ENCODE peak calls at places on chromosome 22, in five cellular contexts. M, Q, P, Y and U are unnamed samples.

GRCh38 chr22:29581799-29582198 is 886 bp upstream of the NIPSNAP1 start:
- DNase-seq in M (peak), Q (no peak), P (no peak), Y (no peak), U (no peak)

GRCh38 chr22:37844904-37845334 is 785 bp upstream of the ANKRD54 start:
- DNase-seq in M (peak), Q (no peak), P (no peak), Y (no peak), U (no peak)

GRCh38 chr22:43449205-43449830 is 37.5 kb downstream of the MPPED1 start:
- DNase-seq in M (no peak), Q (no peak), P (no peak), Y (no peak), U (no peak)

GRCh38 chr22:38781033-38781432 is 12.9 kb downstream of the DNAL4 start:
- DNase-seq in M (no peak), Q (no peak), P (peak), Y (peak), U (no peak)

GRCh38 chr22:19849800-19850481 is 4.7 kb downstream of the GNB1L start:
- DNase-seq in M (peak), Q (no peak), P (no peak), Y (no peak), U (no peak)

GRCh38 chr22:26894362-26894761 is 237.0 kb downstream of the MIAT start:
- DNase-seq in M (no peak), Q (no peak), P (no peak), Y (no peak), U (no peak)

GRCh38 chr22:32589007-32589406 is 114.4 kb downstream of the FBXO7 start:
- DNase-seq in M (no peak), Q (no peak), P (peak), Y (no peak), U (no peak)

GRCh38 chr22:30922151-30922611 is 46.4 kb downstream of the MORC2 start:
- DNase-seq in M (peak), Q (peak), P (peak), Y (peak), U (peak)

GRCh38 chr22:50444663-50445062 is 30.2 kb downstream of the SBF1 start:
- DNase-seq in M (peak), Q (no peak), P (peak), Y (no peak), U (no peak)

GRCh38 chr22:32713737-32714457 is 87.6 kb upstream of the TIMP3 start:
- DNase-seq in M (no peak), Q (no peak), P (no peak), Y (no peak), U (no peak)

GRCh38 chr22:32306561-32306960 is 51.1 kb upstream of the RFPL3 start:
- DNase-seq in M (no peak), Q (no peak), P (no peak), Y (no peak), U (no peak)

GRCh38 chr22:35564975-35565867 is 24.6 kb downstream of the RASD2 start:
- DNase-seq in M (no peak), Q (no peak), P (no peak), Y (no peak), U (no peak)

GRCh38 chr22:33598821-33599220 is 321.5 kb downstream of the LARGE1 start:
- DNase-seq in M (no peak), Q (no peak), P (no peak), Y (no peak), U (no peak)

GRCh38 chr22:38706101-38706884 is 549 bp downstream of the GTPBP1 start:
- DNase-seq in M (peak), Q (peak), P (peak), Y (peak), U (peak)

GRCh38 chr22:26812731-26813130 is 155.3 kb downstream of the MIAT start:
- DNase-seq in M (no peak), Q (no peak), P (no peak), Y (no peak), U (no peak)

GRCh38 chr22:31876156-31877035 is 67.9 kb upstream of the YWHAH start:
- DNase-seq in M (no peak), Q (no peak), P (no peak), Y (no peak), U (no peak)

GRCh38 chr22:41446639-41447434 is at the start of gene TOB2:
- DNase-seq in M (peak), Q (peak), P (peak), Y (peak), U (peak)

GRCh38 chr22:41448189-41448808 is 1.7 kb upstream of the TOB2 start:
- DNase-seq in M (peak), Q (peak), P (peak), Y (peak), U (peak)

GRCh38 chr22:41446057-41446501 is 522 bp downstream of the TOB2 start:
- DNase-seq in M (no peak), Q (no peak), P (peak), Y (peak), U (no peak)

GRCh38 chr22:41447435-41448188 is 1.0 kb upstream of the TOB2 start:
- DNase-seq in M (peak), Q (peak), P (peak), Y (peak), U (peak)

GRCh38 chr22:41449321-41449720 is 2.7 kb upstream of the TOB2 start:
- DNase-seq in M (peak), Q (no peak), P (no peak), Y (no peak), U (no peak)
- H3K27ac ChIP-seq in M (no peak), Q (no peak), P (no peak), Y (no peak), U (no peak)

DNA sequence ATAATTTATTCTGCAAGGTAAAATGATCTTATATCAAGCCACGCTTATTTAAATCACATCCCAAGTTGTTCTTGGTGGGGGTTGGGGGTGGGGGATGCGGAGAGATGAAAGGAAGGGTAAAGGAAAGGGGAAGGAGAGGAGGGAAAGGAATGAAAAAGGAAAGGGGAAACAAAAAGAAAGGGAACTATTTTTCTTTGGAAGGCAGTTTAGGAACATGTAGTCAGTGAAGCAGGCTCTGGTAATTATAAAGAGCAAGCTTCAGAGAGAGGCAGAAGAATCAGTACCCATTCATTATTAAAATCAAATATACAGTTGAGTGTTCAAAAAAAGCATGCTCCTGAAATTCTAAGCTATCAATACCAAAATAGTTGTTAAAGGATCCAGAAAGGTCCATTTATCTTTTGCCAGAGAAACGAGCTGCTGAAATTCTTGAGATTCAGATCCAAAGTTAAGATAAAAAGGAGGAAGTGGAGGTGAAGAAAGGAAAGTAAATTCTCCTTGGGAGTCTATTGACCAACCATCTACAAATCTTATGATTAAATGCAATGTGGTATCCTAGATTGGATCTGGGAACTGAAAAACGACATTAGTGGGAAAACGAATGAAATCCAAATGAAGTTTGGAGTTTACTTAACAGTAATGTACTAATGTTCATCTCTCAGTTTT is 107.4 kb downstream of the SGSM3 start:
- DNase-seq in M (peak), Q (no peak), P (no peak), Y (no peak), U (no peak)
- H3K4me3 ChIP-seq in M (no peak), Q (no peak), P (no peak), Y (no peak), U (no peak)

GRCh38 chr22:23285734-23286133 is 105.4 kb downstream of the BCR start:
- DNase-seq in M (no peak), Q (no peak), P (no peak), Y (no peak), U (no peak)

GRCh38 chr22:23284504-23285033 is 104.3 kb downstream of the BCR start:
- DNase-seq in M (no peak), Q (no peak), P (no peak), Y (no peak), U (no peak)

GRCh38 chr22:23287136-23288095 is 107.1 kb downstream of the BCR start:
- DNase-seq in M (no peak), Q (no peak), P (no peak), Y (no peak), U (no peak)

GRCh38 chr22:23285236-23285635 is 104.9 kb downstream of the BCR start:
- DNase-seq in M (no peak), Q (no peak), P (no peak), Y (no peak), U (no peak)

GRCh38 chr22:23286296-23286695 is 106.0 kb downstream of the BCR start:
- DNase-seq in M (no peak), Q (no peak), P (no peak), Y (no peak), U (no peak)
- H3K27ac ChIP-seq in M (no peak), Q (no peak), P (no peak), Y (no peak), U (no peak)

GRCh38 chr22:25281675-25282345 is 62.4 kb downstream of the CRYBB2 start:
- DNase-seq in M (no peak), Q (no peak), P (no peak), Y (no peak), U (no peak)

GRCh38 chr22:25282671-25283561 is 63.5 kb downstream of the CRYBB2 start:
- DNase-seq in M (no peak), Q (no peak), P (no peak), Y (no peak), U (no peak)

DNA sequence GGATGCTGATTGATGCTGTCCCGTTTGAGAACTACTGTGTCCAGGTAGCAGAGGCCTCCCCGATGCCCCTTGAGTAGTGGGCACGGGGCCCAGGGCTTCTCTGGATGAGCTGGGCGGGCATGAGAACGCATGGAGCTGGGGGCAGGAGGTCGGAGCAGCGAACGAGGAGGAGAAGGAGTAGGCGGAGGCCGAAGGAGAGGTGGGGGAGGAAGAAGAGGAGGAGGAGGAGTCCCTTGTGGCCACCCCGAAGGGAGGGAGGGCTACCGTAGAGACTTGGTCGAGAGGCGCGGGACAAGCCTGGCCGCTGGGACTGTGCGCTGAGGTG is 62.9 kb downstream of the CRYBB2 start:
- DNase-seq in M (no peak), Q (no peak), P (no peak), Y (no peak), U (no peak)
- H3K4me3 ChIP-seq in M (peak), Q (no peak), P (no peak), Y (no peak), U (no peak)

GRCh38 chr22:45551310-45552016 is 48.8 kb downstream of the FBLN1 start:
- DNase-seq in M (peak), Q (no peak), P (peak), Y (no peak), U (no peak)
- H3K27ac ChIP-seq in M (peak), Q (no peak), P (peak), Y (peak), U (no peak)

GRCh38 chr22:17777717-17778044 is 3.4 kb upstream of the BID start:
- DNase-seq in M (no peak), Q (no peak), P (no peak), Y (no peak), U (no peak)
- H3K4me3 ChIP-seq in M (no peak), Q (peak), P (no peak), Y (no peak), U (peak)